ENCODE peak calls at places on chromosomes 5 and 9, in six cellular contexts. One of them, this sample, is unnamed. For H3K79me1, the result is how much of the 10 kb centered on the place peaks cover.

GRCh38 chr9:106753155-106753671 is 109.8 kb upstream of the ZNF462 start:
- DNase-seq in IMR-90: peak
- DNase-seq in trophoblast cell: no peak
- DNase-seq in mesenchymal stem cell: peak
- DNase-seq in neuronal stem cell: no peak
- DNase-seq in H1: no peak
- DNase-seq in this sample: no peak

GRCh38 chr5:108054349-108054748 is 327.5 kb downstream of the FBXL17 start:
- DNase-seq in IMR-90: no peak
- DNase-seq in trophoblast cell: no peak
- DNase-seq in mesenchymal stem cell: no peak
- DNase-seq in neuronal stem cell: no peak
- DNase-seq in H1: no peak
- DNase-seq in this sample: no peak

GRCh38 chr9:3735251-3735650 is 209.4 kb upstream of the RFX3 start:
- DNase-seq in IMR-90: no peak
- DNase-seq in trophoblast cell: no peak
- DNase-seq in mesenchymal stem cell: no peak
- DNase-seq in neuronal stem cell: no peak
- DNase-seq in H1: no peak
- DNase-seq in this sample: no peak

GRCh38 chr5:10194083-10194482 is 55.6 kb downstream of the ATPSCKMT start:
- DNase-seq in IMR-90: no peak
- DNase-seq in trophoblast cell: no peak
- DNase-seq in mesenchymal stem cell: no peak
- DNase-seq in neuronal stem cell: no peak
- DNase-seq in H1: no peak
- DNase-seq in this sample: no peak

GRCh38 chr5:54535149-54535844 is 17.7 kb downstream of the SNX18 start:
- DNase-seq in IMR-90: no peak
- DNase-seq in trophoblast cell: no peak
- DNase-seq in mesenchymal stem cell: no peak
- DNase-seq in neuronal stem cell: no peak
- DNase-seq in H1: no peak
- DNase-seq in this sample: no peak

GRCh38 chr5:167763772-167764171 is 527.7 kb upstream of the WWC1 start:
- DNase-seq in IMR-90: peak
- DNase-seq in trophoblast cell: no peak
- DNase-seq in mesenchymal stem cell: no peak
- DNase-seq in neuronal stem cell: no peak
- DNase-seq in H1: no peak
- DNase-seq in this sample: no peak

GRCh38 chr5:33229216-33229615 is 211.5 kb upstream of the TARS1 start:
- DNase-seq in IMR-90: no peak
- DNase-seq in trophoblast cell: no peak
- DNase-seq in mesenchymal stem cell: no peak
- DNase-seq in neuronal stem cell: no peak
- DNase-seq in H1: no peak
- DNase-seq in this sample: no peak

GRCh38 chr5:154860765-154861164 is 2.3 kb downstream of the CNOT8 start:
- DNase-seq in IMR-90: no peak
- DNase-seq in trophoblast cell: no peak
- DNase-seq in mesenchymal stem cell: no peak
- DNase-seq in neuronal stem cell: no peak
- DNase-seq in H1: no peak
- DNase-seq in this sample: no peak

GRCh38 chr5:14659821-14660607 is 4.5 kb upstream of the OTULIN start:
- DNase-seq in IMR-90: peak
- DNase-seq in trophoblast cell: peak
- DNase-seq in mesenchymal stem cell: no peak
- DNase-seq in neuronal stem cell: no peak
- DNase-seq in H1: no peak
- DNase-seq in this sample: no peak

GRCh38 chr9:132586830-132587483 is 4.6 kb downstream of the BARHL1 start:
- DNase-seq in IMR-90: no peak
- DNase-seq in trophoblast cell: no peak
- DNase-seq in mesenchymal stem cell: no peak
- DNase-seq in neuronal stem cell: no peak
- DNase-seq in H1: peak
- DNase-seq in this sample: no peak

GRCh38 chr9:21837501-21837900 is 35.1 kb downstream of the MTAP start:
- DNase-seq in IMR-90: no peak
- DNase-seq in trophoblast cell: no peak
- DNase-seq in mesenchymal stem cell: peak
- DNase-seq in neuronal stem cell: no peak
- DNase-seq in H1: no peak
- DNase-seq in this sample: no peak

GRCh38 chr5:180114304-180115003 is 42.9 kb upstream of the RNF130 start:
- DNase-seq in IMR-90: no peak
- DNase-seq in trophoblast cell: no peak
- DNase-seq in mesenchymal stem cell: no peak
- DNase-seq in neuronal stem cell: no peak
- DNase-seq in H1: no peak
- DNase-seq in this sample: no peak

GRCh38 chr5:19891658-19892057 is 96.3 kb downstream of the CDH18 start:
- DNase-seq in IMR-90: peak
- DNase-seq in trophoblast cell: no peak
- DNase-seq in mesenchymal stem cell: peak
- DNase-seq in neuronal stem cell: no peak
- DNase-seq in H1: no peak
- DNase-seq in this sample: no peak

GRCh38 chr9:81759680-81760215 is 70.4 kb upstream of the TLE1 start:
- DNase-seq in IMR-90: peak
- DNase-seq in trophoblast cell: no peak
- DNase-seq in mesenchymal stem cell: peak
- DNase-seq in neuronal stem cell: no peak
- DNase-seq in H1: no peak
- DNase-seq in this sample: no peak

GRCh38 chr5:82967072-82967471 is 110.1 kb downstream of the TMEM167A start:
- DNase-seq in IMR-90: no peak
- DNase-seq in trophoblast cell: no peak
- DNase-seq in mesenchymal stem cell: no peak
- DNase-seq in neuronal stem cell: no peak
- DNase-seq in H1: no peak
- DNase-seq in this sample: no peak

GRCh38 chr9:134554011-134554749 is 87.4 kb upstream of the COL5A1 start:
- DNase-seq in IMR-90: no peak
- DNase-seq in trophoblast cell: no peak
- DNase-seq in mesenchymal stem cell: no peak
- DNase-seq in neuronal stem cell: no peak
- DNase-seq in H1: no peak
- DNase-seq in this sample: no peak

GRCh38 chr5:72525816-72526215 is 18.6 kb upstream of the ZNF366 start:
- DNase-seq in IMR-90: peak
- DNase-seq in trophoblast cell: peak
- DNase-seq in mesenchymal stem cell: peak
- DNase-seq in neuronal stem cell: no peak
- DNase-seq in H1: no peak
- DNase-seq in this sample: no peak

GRCh38 chr5:80866372-80866771 is 93.8 kb upstream of the RASGRF2 start:
- DNase-seq in IMR-90: no peak
- DNase-seq in trophoblast cell: no peak
- DNase-seq in mesenchymal stem cell: no peak
- DNase-seq in neuronal stem cell: no peak
- DNase-seq in H1: no peak
- DNase-seq in this sample: no peak

DNA sequence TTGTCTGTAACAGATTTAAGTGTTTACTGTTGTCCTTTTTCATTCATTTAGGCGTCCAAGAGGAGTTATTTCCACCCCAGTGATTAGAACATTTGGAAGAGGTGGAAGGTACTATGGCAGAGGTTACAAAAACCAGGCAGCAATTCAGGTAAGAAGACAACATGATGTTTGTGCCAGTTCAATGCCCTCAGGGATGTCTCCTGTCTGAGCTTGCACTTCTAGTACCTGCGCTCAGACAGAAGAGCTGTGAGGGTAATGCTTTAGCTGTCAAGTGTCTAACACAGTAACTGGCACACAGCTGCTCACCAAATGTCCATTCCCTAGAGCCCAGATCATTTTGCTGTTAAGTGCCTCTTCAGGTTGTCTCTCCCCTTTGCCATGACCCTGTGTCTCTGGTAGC is 14.2 kb upstream of the PHF2 start:
- DNase-seq in IMR-90: no peak
- DNase-seq in trophoblast cell: no peak
- DNase-seq in mesenchymal stem cell: no peak
- DNase-seq in neuronal stem cell: no peak
- DNase-seq in H1: no peak
- DNase-seq in this sample: no peak
- H3K14ac ChIP-seq in IMR-90: no peak
- H3K14ac ChIP-seq in trophoblast cell: no peak
- H3K14ac ChIP-seq in mesenchymal stem cell: no peak
- H3K14ac ChIP-seq in neuronal stem cell: no peak
- H3K14ac ChIP-seq in H1: no peak
- H3K14ac ChIP-seq in this sample: no peak

DNA sequence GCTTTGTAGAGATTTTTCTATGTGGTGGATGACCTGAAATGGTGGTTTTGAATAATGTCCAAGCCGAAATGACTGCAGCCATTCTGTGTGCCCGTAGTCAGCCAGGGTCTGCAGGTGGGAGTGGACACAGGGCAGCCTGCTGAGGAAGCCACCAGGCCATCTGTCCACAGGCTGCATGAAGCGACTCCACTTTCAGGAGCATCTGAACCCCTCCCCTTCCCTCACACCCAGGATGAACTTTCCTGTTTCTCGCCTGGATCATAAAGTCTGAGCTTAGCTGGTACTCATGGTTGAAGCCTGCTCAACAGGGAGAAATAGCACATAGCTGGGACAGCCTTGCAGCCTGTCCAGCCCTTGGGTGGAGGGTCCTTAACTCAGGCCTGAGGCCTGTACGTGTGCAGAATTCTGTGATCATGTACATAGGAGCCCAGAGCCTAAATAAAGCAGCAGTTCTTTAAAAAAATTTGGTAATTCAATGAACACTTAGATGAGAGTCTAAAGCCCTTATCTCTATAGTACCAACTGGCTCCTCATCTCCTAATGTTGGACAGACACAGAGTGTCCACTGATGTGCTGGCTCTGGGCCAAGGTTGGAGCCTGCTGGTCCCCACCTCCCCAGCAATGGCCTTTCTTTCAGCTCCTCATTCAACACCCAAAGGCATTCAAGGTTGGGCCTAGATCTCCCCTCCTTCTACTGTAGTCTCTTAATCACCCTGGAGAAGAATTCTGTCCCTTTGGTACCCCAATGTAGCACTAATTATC is 72.8 kb downstream of the SHB start:
- DNase-seq in IMR-90: no peak
- DNase-seq in trophoblast cell: no peak
- DNase-seq in mesenchymal stem cell: no peak
- DNase-seq in neuronal stem cell: no peak
- DNase-seq in H1: no peak
- DNase-seq in this sample: no peak
- H3K79me1 ChIP-seq in IMR-90: under half
- H3K79me1 ChIP-seq in trophoblast cell: under half
- H3K79me1 ChIP-seq in mesenchymal stem cell: under half
- H3K79me1 ChIP-seq in neuronal stem cell: under half
- H3K79me1 ChIP-seq in H1: under half
- H3K79me1 ChIP-seq in this sample: under half

GRCh38 chr5:132812949-132813598 is at the start of gene SOWAHA:
- DNase-seq in IMR-90: no peak
- DNase-seq in trophoblast cell: no peak
- DNase-seq in mesenchymal stem cell: no peak
- DNase-seq in neuronal stem cell: no peak
- DNase-seq in H1: no peak
- DNase-seq in this sample: peak
- H3K14ac ChIP-seq in IMR-90: no peak
- H3K14ac ChIP-seq in trophoblast cell: peak
- H3K14ac ChIP-seq in mesenchymal stem cell: no peak
- H3K14ac ChIP-seq in neuronal stem cell: no peak
- H3K14ac ChIP-seq in H1: no peak
- H3K14ac ChIP-seq in this sample: no peak

DNA sequence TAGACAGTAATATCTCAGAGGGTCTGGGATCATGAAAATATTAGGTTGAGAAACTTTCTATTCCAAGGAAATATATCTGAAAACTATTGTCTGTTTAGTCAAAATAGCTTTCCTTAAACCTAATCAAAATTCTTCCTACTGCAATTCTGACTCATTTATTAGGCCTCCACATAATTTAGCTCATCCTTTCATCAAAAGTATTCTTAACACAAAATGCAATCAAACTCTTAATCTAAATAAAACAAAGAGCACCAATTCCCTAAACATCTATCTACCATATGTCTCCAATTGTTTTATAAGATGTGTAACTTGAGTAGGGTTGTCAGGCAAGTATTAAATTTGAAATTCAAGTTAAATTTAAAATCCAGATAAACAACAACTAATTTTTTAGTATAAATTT is 142.1 kb downstream of the PLK2 start:
- DNase-seq in IMR-90: peak
- DNase-seq in trophoblast cell: no peak
- DNase-seq in mesenchymal stem cell: no peak
- DNase-seq in neuronal stem cell: no peak
- DNase-seq in H1: no peak
- DNase-seq in this sample: no peak
- H3K79me1 ChIP-seq in IMR-90: under half
- H3K79me1 ChIP-seq in trophoblast cell: under half
- H3K79me1 ChIP-seq in mesenchymal stem cell: under half
- H3K79me1 ChIP-seq in neuronal stem cell: under half
- H3K79me1 ChIP-seq in H1: under half
- H3K79me1 ChIP-seq in this sample: under half

DNA sequence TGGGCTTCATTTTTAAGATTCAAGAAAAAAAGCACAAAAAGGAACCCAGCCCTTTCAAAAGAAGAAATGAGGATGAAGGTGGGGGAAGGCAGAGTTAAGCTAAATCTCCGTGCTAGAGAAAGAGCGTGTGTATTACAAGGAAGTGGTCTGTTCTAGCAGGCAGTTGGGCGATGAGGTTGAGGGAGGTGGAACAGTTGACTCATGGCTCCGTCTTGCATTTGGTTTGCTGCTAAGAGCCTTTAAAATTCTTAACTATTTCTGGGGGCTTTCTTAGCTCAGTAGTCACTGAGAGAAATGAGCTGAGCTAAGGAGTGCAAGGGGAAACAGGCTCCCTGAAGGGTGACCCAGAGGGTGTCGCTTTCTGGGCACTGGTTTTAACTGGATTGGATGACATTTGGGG is 117.4 kb downstream of the GCNT1 start:
- DNase-seq in IMR-90: peak
- DNase-seq in trophoblast cell: peak
- DNase-seq in mesenchymal stem cell: peak
- DNase-seq in neuronal stem cell: no peak
- DNase-seq in H1: no peak
- DNase-seq in this sample: no peak
- H3K14ac ChIP-seq in IMR-90: no peak
- H3K14ac ChIP-seq in trophoblast cell: no peak
- H3K14ac ChIP-seq in mesenchymal stem cell: no peak
- H3K14ac ChIP-seq in neuronal stem cell: no peak
- H3K14ac ChIP-seq in H1: no peak
- H3K14ac ChIP-seq in this sample: no peak

DNA sequence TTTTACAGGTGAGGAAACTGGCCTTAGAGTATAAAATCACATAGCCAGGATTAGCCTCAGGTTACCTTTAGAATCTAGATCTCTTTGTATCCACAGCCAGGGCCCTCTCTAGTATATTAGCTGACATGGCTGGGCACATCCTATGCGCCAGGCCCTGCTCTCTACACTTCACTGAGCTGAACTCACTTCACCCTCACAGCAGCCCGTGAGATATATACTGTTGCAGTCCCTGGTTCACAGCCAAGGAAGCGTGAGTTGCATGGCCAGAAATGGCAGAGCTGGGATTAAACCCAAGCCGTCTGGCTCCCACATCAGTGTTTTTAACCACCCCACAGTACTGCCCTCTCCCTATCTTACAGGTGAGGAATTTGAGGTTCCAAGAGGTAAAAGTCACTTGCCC is 58.4 kb downstream of the DAB2IP start:
- DNase-seq in IMR-90: peak
- DNase-seq in trophoblast cell: no peak
- DNase-seq in mesenchymal stem cell: no peak
- DNase-seq in neuronal stem cell: no peak
- DNase-seq in H1: no peak
- DNase-seq in this sample: no peak
- H3K79me1 ChIP-seq in IMR-90: half or more
- H3K79me1 ChIP-seq in trophoblast cell: under half
- H3K79me1 ChIP-seq in mesenchymal stem cell: half or more
- H3K79me1 ChIP-seq in neuronal stem cell: under half
- H3K79me1 ChIP-seq in H1: under half
- H3K79me1 ChIP-seq in this sample: under half

This sample was measured in H9.